ENCODE peak calls at places on chromosome 3, in eight cellular contexts. M is tibial artery, X is esophagus squamous epithelium, Y is adrenal gland, W is tibial nerve, R is cardiac muscle cell, K is left ventricle myocardium inferior, L is right lobe of liver. I is an unnamed sample.
A peak's percentile ranks its signal among the peaks of the same experiment; 100 is the strongest.

GRCh38 chr3:52441772-52442332 is 3.1 kb downstream of the SEMA3G start:
- DNase-seq in M (no peak), X (no peak), Y (no peak), W (no peak), R (no peak), K (no peak), L (no peak), I (no peak)

GRCh38 chr3:178131801-178132200 is 404.4 kb upstream of the KCNMB2 start:
- DNase-seq in M (no peak), X (no peak), Y (peak; percentile 15), W (no peak), R (no peak), K (no peak), L (no peak), I (no peak)

GRCh38 chr3:182837855-182838454 is 44.7 kb downstream of the ATP11B start:
- DNase-seq in M (no peak), X (no peak), Y (no peak), W (no peak), R (peak; percentile 31), K (no peak), L (no peak), I (no peak)

GRCh38 chr3:149592758-149593240 is 65.0 kb downstream of the WWTR1 start:
- DNase-seq in M (no peak), X (no peak), Y (peak; percentile 84), W (no peak), R (no peak), K (peak; percentile 31), L (no peak), I (no peak)

GRCh38 chr3:58308728-58309127 is 2.4 kb downstream of the HTD2 start:
- DNase-seq in M (no peak), X (no peak), Y (no peak), W (peak; percentile 30), R (no peak), K (no peak), L (no peak), I (no peak)

GRCh38 chr3:62737449-62737848 is 137.8 kb downstream of the CADPS start:
- DNase-seq in M (no peak), X (no peak), Y (no peak), W (no peak), R (no peak), K (no peak), L (no peak), I (no peak)

GRCh38 chr3:107543666-107544065 is 20.9 kb downstream of the BBX start:
- DNase-seq in M (no peak), X (no peak), Y (no peak), W (no peak), R (peak; percentile 4), K (no peak), L (no peak), I (no peak)

GRCh38 chr3:9749333-9749662 is 454 bp upstream of the OGG1 start:
- DNase-seq in M (no peak), X (no peak), Y (no peak), W (no peak), R (no peak), K (no peak), L (no peak), I (no peak)

GRCh38 chr3:186551387-186551786 is 7.2 kb upstream of the CRYGS start:
- DNase-seq in M (no peak), X (no peak), Y (no peak), W (no peak), R (no peak), K (no peak), L (no peak), I (no peak)

GRCh38 chr3:149564079-149564478 is 89.6 kb downstream of the TM4SF4 start:
- DNase-seq in M (no peak), X (no peak), Y (no peak), W (no peak), R (no peak), K (no peak), L (no peak), I (no peak)

GRCh38 chr3:188476930-188477329 is 323.0 kb downstream of the LPP start:
- DNase-seq in M (no peak), X (no peak), Y (no peak), W (no peak), R (peak; percentile 48), K (no peak), L (no peak), I (no peak)

GRCh38 chr3:107392549-107393165 is 15.4 kb downstream of the CCDC54 start:
- DNase-seq in M (no peak), X (no peak), Y (no peak), W (no peak), R (no peak), K (no peak), L (no peak), I (no peak)

GRCh38 chr3:196207159-196207832 is 3.9 kb downstream of the ZDHHC19 start:
- DNase-seq in M (no peak), X (no peak), Y (peak; percentile 57), W (no peak), R (peak; percentile 57), K (no peak), L (peak; percentile 75), I (no peak)

GRCh38 chr3:114846252-114846651 is 300.8 kb downstream of the ZBTB20 start:
- DNase-seq in M (no peak), X (no peak), Y (no peak), W (no peak), R (peak; percentile 8), K (no peak), L (no peak), I (no peak)

GRCh38 chr3:135134717-135135116 is 339.7 kb downstream of the EPHB1 start:
- DNase-seq in M (no peak), X (no peak), Y (no peak), W (no peak), R (no peak), K (no peak), L (no peak), I (no peak)

GRCh38 chr3:160885791-160886286 is 129.8 kb downstream of the PPM1L start:
- DNase-seq in M (no peak), X (peak; percentile 1), Y (peak; percentile 60), W (peak; percentile 42), R (peak; percentile 68), K (peak; percentile 82), L (no peak), I (no peak)

GRCh38 chr3:112774293-112774926 is 72.3 kb downstream of the CD200R1L start:
- DNase-seq in M (no peak), X (no peak), Y (no peak), W (no peak), R (no peak), K (no peak), L (no peak), I (no peak)

DNA sequence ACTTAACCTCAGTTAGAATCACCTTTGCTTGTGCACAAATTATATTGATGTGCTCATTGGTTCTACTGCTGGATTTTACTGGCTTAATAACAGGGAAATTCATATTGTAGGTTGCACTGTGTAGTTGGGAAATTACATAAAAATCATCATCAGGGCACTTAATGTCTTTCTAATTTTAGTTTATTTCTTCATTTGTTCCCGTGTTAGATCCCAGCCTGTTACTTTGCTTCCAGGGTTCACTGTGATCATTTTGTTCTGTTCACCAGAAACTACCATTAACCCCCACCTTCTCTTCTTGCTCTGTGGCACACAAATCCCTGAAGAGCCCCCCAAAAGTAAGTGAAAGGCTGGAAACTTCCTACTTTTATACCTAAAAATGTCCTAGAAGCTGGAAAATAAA is 80.4 kb downstream of the RARB start:
- DNase-seq in M (no peak), X (no peak), Y (no peak), W (no peak), R (no peak), K (no peak), L (no peak), I (no peak)
- H3K27ac ChIP-seq in M (peak overlapping the region; percentile 52), X (peak overlapping the region; percentile 69), Y (no peak overlapping the region), W (peak overlapping the region; percentile 83), R (no peak overlapping the region), K (peak overlapping the region; percentile 79), L (no peak overlapping the region), I (peak overlapping the region; percentile 41)

GRCh38 chr3:158355623-158356588 is 215.1 kb upstream of the MLF1 start:
- DNase-seq in M (no peak), X (no peak), Y (no peak), W (no peak), R (no peak), K (no peak), L (no peak), I (no peak)
- H3K4me3 ChIP-seq in M (no peak overlapping the region), X (no peak overlapping the region), Y (no peak overlapping the region), W (no peak overlapping the region), R (no peak overlapping the region), K (no peak overlapping the region), L (no peak overlapping the region), I (no peak overlapping the region)

GRCh38 chr3:37029111-37029510 is 35.8 kb downstream of the MLH1 start:
- DNase-seq in M (no peak), X (no peak), Y (no peak), W (no peak), R (no peak), K (peak; percentile 42), L (peak; percentile 70), I (no peak)

GRCh38 chr3:37028329-37028728 is 35.0 kb downstream of the MLH1 start:
- DNase-seq in M (peak; percentile 49), X (no peak), Y (peak; percentile 28), W (peak; percentile 33), R (peak; percentile 71), K (peak; percentile 70), L (no peak), I (no peak)

GRCh38 chr3:37031115-37031682 is 37.9 kb downstream of the MLH1 start:
- DNase-seq in M (no peak), X (no peak), Y (no peak), W (no peak), R (no peak), K (no peak), L (no peak), I (no peak)

GRCh38 chr3:37029516-37030163 is 36.3 kb downstream of the MLH1 start:
- DNase-seq in M (no peak), X (no peak), Y (no peak), W (no peak), R (no peak), K (no peak), L (no peak), I (no peak)

GRCh38 chr3:37030573-37030972 is 37.3 kb downstream of the MLH1 start:
- DNase-seq in M (no peak), X (no peak), Y (no peak), W (no peak), R (no peak), K (no peak), L (no peak), I (no peak)
- H3K27ac ChIP-seq in M (peak overlapping the region; percentile 64), X (peak overlapping the region; percentile 76), Y (no peak overlapping the region), W (peak overlapping the region; percentile 25), R (no peak overlapping the region), K (peak overlapping the region; percentile 85), L (peak overlapping the region; percentile 62), I (peak overlapping the region; percentile 72)

GRCh38 chr3:49868951-49869454 is 703 bp downstream of the CAMKV start:
- DNase-seq in M (no peak), X (no peak), Y (no peak), W (no peak), R (no peak), K (no peak), L (no peak), I (no peak)

GRCh38 chr3:49867400-49867799 is 2.3 kb downstream of the CAMKV start:
- DNase-seq in M (no peak), X (no peak), Y (no peak), W (no peak), R (no peak), K (no peak), L (no peak), I (no peak)

GRCh38 chr3:49871536-49872157 is 1.9 kb upstream of the CAMKV start:
- DNase-seq in M (no peak), X (no peak), Y (no peak), W (no peak), R (no peak), K (no peak), L (no peak), I (no peak)

GRCh38 chr3:49867871-49868321 is 1.8 kb downstream of the CAMKV start:
- DNase-seq in M (no peak), X (no peak), Y (no peak), W (no peak), R (peak; percentile 83), K (no peak), L (no peak), I (no peak)

GRCh38 chr3:49869525-49870126 is at the start of gene CAMKV:
- DNase-seq in M (no peak), X (no peak), Y (no peak), W (no peak), R (peak; percentile 44), K (no peak), L (no peak), I (no peak)
- H3K4me3 ChIP-seq in M (peak within 1 kb of the TSS; percentile 46), X (peak within 1 kb of the TSS; percentile 4), Y (no peak within 1 kb of the TSS), W (peak within 1 kb of the TSS; percentile 13), R (peak within 1 kb of the TSS; percentile 20), K (peak within 1 kb of the TSS; percentile 58), L (peak within 1 kb of the TSS; percentile 16), I (peak within 1 kb of the TSS; percentile 58)

I was measured in coronary artery.